ENCODE peak calls at places on chromosomes 3 and 15, in four cellular contexts. N is GM12878, T is K562, C is A549. B is an unnamed sample.

GRCh38 chr15:89654847-89655805 is at the start of gene KIF7:
- DNase-seq in T (peak; percentile 42), N (no peak), C (peak; percentile 42), B (peak; percentile 47)

GRCh38 chr3:58074126-58074715 is 66.0 kb downstream of the FLNB start:
- DNase-seq in T (no peak), N (no peak), C (no peak), B (no peak)

GRCh38 chr3:42025388-42026138 is 63.7 kb upstream of the ULK4 start:
- DNase-seq in N (no peak), T (peak; percentile 94), C (peak; percentile 67), B (peak; percentile 99)

GRCh38 chr3:144364797-144365196 is 393.2 kb downstream of the DIPK2A start:
- DNase-seq in C (no peak), N (no peak), T (no peak), B (no peak)

GRCh38 chr3:130480736-130481135 is 36.2 kb upstream of the COL6A6 start:
- DNase-seq in T (peak; percentile 32), C (peak; percentile 45), N (no peak), B (peak; percentile 28)

GRCh38 chr3:13088020-13089006 is 15.1 kb upstream of the IQSEC1 start:
- DNase-seq in C (no peak), T (no peak), N (no peak), B (no peak)

GRCh38 chr3:170321326-170322034 is 36.0 kb upstream of the SKIL start:
- DNase-seq in N (no peak), C (no peak), T (no peak), B (no peak)

GRCh38 chr15:31328999-31329639 is 2.5 kb downstream of the KLF13 start:
- DNase-seq in T (peak; percentile 11), N (no peak), C (no peak), B (no peak)

GRCh38 chr3:58093573-58094195 is 85.5 kb downstream of the FLNB start:
- DNase-seq in C (peak; percentile 52), N (no peak), T (peak; percentile 45), B (peak; percentile 77)

GRCh38 chr15:88918738-88919137 is 5.6 kb upstream of the MFGE8 start:
- DNase-seq in N (peak; percentile 75), C (peak; percentile 77), T (no peak), B (peak; percentile 99)

GRCh38 chr15:93270937-93271472 is 182.0 kb upstream of the RGMA start:
- DNase-seq in C (no peak), T (no peak), N (no peak), B (no peak)

GRCh38 chr15:96181873-96182301 is 148.6 kb upstream of the NR2F2 start:
- DNase-seq in N (no peak), T (no peak), C (no peak), B (peak; percentile 88)

GRCh38 chr15:57223345-57223744 is 153.0 kb upstream of the CGNL1 start:
- DNase-seq in C (no peak), N (no peak), T (no peak), B (no peak)

GRCh38 chr3:111582114-111582461 is 13.1 kb downstream of the ZBED2 start:
- DNase-seq in T (no peak), C (peak; percentile 82), N (no peak), B (peak; percentile 90)

DNA sequence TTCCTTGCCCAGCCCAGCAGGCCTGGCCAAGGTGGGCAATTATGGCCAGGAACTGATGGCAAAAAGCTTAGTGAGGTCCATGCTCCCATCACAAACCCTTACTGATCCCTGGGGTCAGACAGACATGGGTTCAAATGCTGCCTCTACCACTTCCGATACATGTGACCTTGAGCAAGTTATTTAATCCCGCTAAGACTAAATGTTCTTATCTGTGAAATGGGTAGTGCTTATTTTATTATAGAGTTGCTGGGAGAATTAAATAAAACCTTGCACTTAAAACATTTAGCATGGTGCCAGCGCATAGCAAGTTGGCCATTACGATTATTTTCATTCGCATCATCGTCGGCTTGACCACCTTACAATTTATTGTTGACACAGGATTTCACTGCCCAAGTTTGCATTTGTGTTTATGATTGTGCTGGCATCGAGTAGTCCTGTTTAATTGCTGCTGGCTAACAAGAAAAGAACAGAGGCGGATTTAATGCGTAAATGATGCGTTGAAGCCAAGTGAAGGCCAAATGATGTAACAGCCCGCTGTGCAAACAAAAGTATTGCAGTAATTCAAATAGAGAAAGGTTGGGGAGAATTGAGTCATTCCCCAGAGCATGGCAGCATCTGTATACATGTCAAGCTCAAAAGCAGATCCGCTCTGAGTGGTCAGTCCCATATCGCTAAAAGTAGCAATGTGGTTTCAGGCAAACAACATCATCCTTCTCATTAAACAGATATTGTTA is 7.3 kb upstream of the FURIN start:
- DNase-seq in T (no peak), C (peak; percentile 92), N (no peak), B (no peak)
- TF ChIP-seq ELK1 in T (no peak), C (no peak), N (no peak), B (no peak)

GRCh38 chr3:17801131-17801530 is 58.7 kb upstream of the TBC1D5 start:
- DNase-seq in T (no peak), C (no peak), N (no peak), B (no peak)
- TF ChIP-seq ELK1 in T (no peak), C (no peak), N (no peak), B (no peak)

GRCh38 chr15:67149859-67150824 is 84.7 kb downstream of the SMAD3 start:
- DNase-seq in N (peak; percentile 51), C (peak; percentile 98), T (peak; percentile 58), B (peak; percentile 99)
- TF ChIP-seq ELK1 in N (no peak), C (no peak), T (no peak), B (peak; percentile 25)

DNA sequence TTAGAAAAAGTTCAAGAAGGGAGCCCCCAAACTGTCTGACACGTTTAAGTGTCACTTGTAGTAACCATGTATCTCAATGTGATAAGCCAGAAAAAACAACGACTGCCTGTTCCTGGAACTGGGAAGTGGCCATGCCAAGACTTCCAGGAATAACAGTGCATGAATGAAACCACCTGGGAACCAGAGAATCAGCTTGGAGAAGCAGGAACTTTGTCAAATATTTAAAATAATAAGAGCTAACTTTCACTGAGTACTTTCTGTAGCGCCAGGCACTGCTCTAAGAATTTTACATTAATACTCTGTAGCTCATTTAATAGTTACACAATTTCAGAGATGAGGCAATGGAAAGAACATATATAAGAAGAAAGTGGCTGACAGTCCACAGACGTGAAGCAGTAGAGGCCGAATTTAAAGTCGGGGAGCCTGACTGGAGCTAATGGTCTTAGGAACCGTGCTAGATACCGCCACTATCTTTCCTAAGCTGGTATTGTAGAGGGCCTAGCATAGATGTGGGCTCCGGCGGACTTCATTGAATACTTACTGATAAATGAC is 870 bp downstream of the PLSCR1 start:
- DNase-seq in N (no peak), T (peak; percentile 63), C (no peak), B (peak; percentile 16)
- TF ChIP-seq ELK1 in N (no peak), T (no peak), C (no peak), B (no peak)

DNA sequence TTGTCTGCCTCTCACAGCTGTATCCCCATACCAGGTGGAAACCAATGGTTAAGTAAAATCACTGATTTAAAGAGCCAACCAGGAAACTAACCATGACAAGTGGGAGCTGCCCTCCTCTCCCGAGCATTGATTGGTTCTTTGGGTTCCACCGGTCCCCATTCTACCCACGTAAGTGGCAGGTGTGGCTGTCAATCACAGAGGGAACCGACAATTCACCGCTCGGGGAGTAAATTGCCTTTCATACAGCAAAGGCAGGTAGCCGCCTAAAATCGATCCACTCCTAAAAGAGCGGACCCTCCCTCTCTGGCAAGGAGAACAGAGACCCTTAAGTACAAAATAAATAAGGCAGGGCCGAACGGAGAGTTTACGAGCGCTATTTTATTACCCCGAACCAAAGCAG is 1.2 kb downstream of the ERC2 start:
- DNase-seq in N (no peak), T (peak; percentile 20), C (peak; percentile 80), B (peak; percentile 43)
- TF ChIP-seq ELK1 in N (no peak), T (no peak), C (no peak), B (no peak)

GRCh38 chr15:83396071-83396470 is 51.1 kb upstream of the SH3GL3 start:
- DNase-seq in N (no peak), T (no peak), C (no peak), B (no peak)
- TF ChIP-seq ELK1 in N (no peak), T (no peak), C (no peak), B (no peak)

GRCh38 chr3:105752791-105753415 is 115.9 kb downstream of the CBLB start:
- DNase-seq in T (no peak), N (no peak), C (no peak), B (no peak)

GRCh38 chr3:105758451-105758850 is 110.4 kb downstream of the CBLB start:
- DNase-seq in N (no peak), T (no peak), C (no peak), B (no peak)

GRCh38 chr3:105759442-105760078 is 109.3 kb downstream of the CBLB start:
- DNase-seq in N (no peak), T (no peak), C (no peak), B (no peak)

DNA sequence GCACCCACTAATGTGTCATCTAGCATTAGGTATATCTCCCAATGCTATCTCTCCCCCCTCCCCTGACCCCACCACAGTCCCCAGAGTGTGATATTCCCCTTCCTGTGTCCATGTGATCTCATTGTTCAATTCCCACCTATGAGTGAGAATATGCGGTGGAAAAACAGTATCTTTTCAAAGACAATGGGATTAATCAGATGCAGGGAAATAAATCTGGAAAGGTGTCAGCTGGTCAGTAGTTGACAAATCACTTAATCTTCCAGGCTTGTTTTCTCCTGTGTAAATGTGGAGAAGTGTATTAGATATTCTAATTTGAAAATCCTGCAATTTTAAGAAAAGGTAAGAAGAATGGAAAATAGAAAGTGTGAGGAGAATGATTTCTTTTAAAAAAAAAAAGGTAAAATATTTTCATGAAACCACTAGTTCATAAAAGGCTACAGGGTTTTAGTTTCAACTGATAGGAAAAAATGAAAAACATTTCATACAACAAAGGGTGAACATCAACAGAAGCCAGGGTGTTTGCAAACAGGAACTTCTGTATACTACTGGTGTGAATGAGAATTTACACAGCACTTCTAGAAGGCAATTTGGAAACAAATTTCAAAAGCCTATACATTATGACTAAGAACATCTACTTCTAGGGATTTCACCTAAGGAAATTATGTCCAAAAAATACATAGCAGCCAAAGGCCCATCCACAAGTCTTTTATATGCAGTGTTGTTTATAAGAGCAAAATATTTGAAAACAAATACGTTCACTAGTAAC is 113.5 kb downstream of the CBLB start:
- DNase-seq in T (no peak), C (no peak), N (no peak), B (no peak)
- TF ChIP-seq ELK1 in T (no peak), C (no peak), N (no peak), B (no peak)

DNA sequence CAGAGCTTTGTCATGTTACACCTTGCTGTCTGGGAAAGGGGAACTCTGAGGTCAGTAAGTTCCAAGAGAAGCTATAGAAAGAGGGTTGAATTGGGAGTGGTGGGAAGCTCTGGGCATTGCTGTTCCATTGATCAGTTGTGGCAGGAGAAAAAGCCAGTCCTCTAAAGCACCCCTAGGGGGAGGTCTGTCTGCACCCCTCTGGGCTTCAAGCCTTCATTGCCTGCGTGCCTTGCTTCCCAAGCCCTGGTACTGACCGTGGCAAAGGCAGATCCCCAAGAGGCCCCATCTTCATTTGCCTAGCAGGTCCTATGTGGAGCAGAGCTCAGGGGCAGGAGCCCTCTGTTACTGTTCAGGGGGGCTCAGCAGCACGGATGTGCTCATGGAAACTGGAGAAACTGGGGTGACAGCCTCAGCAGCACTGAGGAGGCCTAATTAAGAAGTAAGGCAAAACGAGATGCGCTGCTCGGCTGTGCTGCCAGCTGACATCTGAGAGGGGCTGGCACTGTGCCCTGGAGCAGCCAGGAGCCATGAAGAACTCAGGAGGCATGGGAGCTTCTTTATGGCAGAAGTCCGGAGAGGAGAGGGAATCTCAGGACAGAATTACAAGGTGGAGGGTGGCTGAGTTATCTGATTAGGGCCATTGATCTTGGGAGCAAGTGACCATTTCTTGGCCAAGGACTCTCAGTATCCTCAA is 270.9 kb downstream of the RPLP1 start:
- DNase-seq in N (no peak), T (no peak), C (no peak), B (no peak)
- TF ChIP-seq ELK1 in N (no peak), T (no peak), C (no peak), B (no peak)